ENCODE peak calls at places on chromosomes 3 and 15, in six cellular contexts. L is esophagus muscularis mucosa; C is CD4-positive, alpha-beta T cell; I is effector CD4-positive, alpha-beta T cell; U is ELR; D is NCI-H2029. N is an unnamed sample.

GRCh38 chr3:157156844-157157635 is 2.9 kb downstream of the CCNL1 start:
- DNase-seq in L (no peak), C (no peak), I (no peak), U (peak; percentile 50), D (no peak), N (no peak)

GRCh38 chr3:188854395-188855149 is 317.2 kb upstream of the TPRG1 start:
- DNase-seq in L (no peak), C (no peak), I (no peak), U (peak; percentile 52), D (no peak), N (peak; percentile 30)

GRCh38 chr3:87206070-87206469 is 21.0 kb upstream of the CHMP2B start:
- DNase-seq in L (no peak), C (no peak), I (no peak), U (peak; percentile 96), D (no peak), N (no peak)

GRCh38 chr15:95826831-95827230 is 503.7 kb upstream of the NR2F2 start:
- DNase-seq in L (no peak), C (no peak), I (no peak), U (no peak), D (peak; percentile 10), N (no peak)

GRCh38 chr15:25944386-25944785 is 81.3 kb upstream of the ATP10A start:
- DNase-seq in L (no peak), C (no peak), I (no peak), U (no peak), D (no peak), N (no peak)

GRCh38 chr15:66369773-66370651 is 13.5 kb upstream of the TIPIN start:
- DNase-seq in L (no peak), C (no peak), I (no peak), U (peak; percentile 37), D (peak; percentile 53), N (no peak)

GRCh38 chr3:105611304-105612192 is 244.8 kb downstream of the ALCAM start:
- DNase-seq in L (no peak), C (no peak), I (no peak), U (no peak), D (peak; percentile 60), N (no peak)

GRCh38 chr3:58034738-58035511 is 26.7 kb downstream of the FLNB start:
- DNase-seq in L (no peak), C (peak; percentile 43), I (peak; percentile 33), U (no peak), D (no peak), N (no peak)

GRCh38 chr3:12886106-12886679 is 44.8 kb upstream of the RPL32 start:
- DNase-seq in L (no peak), C (no peak), I (no peak), U (no peak), D (no peak), N (no peak)

GRCh38 chr15:81531141-81531592 is 157.2 kb upstream of the TMC3 start:
- DNase-seq in L (no peak), C (no peak), I (no peak), U (peak; percentile 4), D (no peak), N (no peak)

GRCh38 chr3:172918165-172918564 is 167.6 kb downstream of the ECT2 start:
- DNase-seq in L (no peak), C (no peak), I (no peak), U (peak; percentile 48), D (peak; percentile 15), N (no peak)

GRCh38 chr3:20930034-20930433 is 744.0 kb upstream of the SGO1 start:
- DNase-seq in L (no peak), C (no peak), I (no peak), U (peak; percentile 0), D (peak; percentile 12), N (no peak)

GRCh38 chr15:90862964-90863721 is 5.2 kb upstream of the FURIN start:
- DNase-seq in L (no peak), C (no peak), I (no peak), U (peak; percentile 18), D (no peak), N (no peak)

GRCh38 chr15:80010131-80010673 is 39.2 kb upstream of the BCL2A1 start:
- DNase-seq in L (no peak), C (no peak), I (no peak), U (peak; percentile 38), D (no peak), N (no peak)

GRCh38 chr3:186950402-186951093 is 20.2 kb downstream of the ST6GAL1 start:
- DNase-seq in L (no peak), C (no peak), I (no peak), U (no peak), D (no peak), N (no peak)

GRCh38 chr3:100316656-100317069 is 17.9 kb upstream of the NIT2 start:
- DNase-seq in L (no peak), C (peak; percentile 12), I (peak; percentile 14), U (peak; percentile 74), D (no peak), N (no peak)

N was measured in tibial nerve.